ENCODE peak calls at places on chromosomes 2 and 18, in four cellular contexts. R, Q, Y and W are unnamed samples.

GRCh38 chr18:79601234-79601633 is 78.4 kb upstream of the CTDP1 start:
- DNase-seq in Y (no peak), R (no peak), Q (peak; percentile 2), W (no peak)

GRCh38 chr2:190530211-190530639 is 4.3 kb downstream of the NEMP2 start:
- DNase-seq in R (no peak), Y (no peak), Q (no peak), W (peak; percentile 31)

GRCh38 chr2:196046123-196046917 is 22.3 kb downstream of the DNAH7 start:
- DNase-seq in Q (no peak), R (no peak), Y (no peak), W (peak; percentile 24)

GRCh38 chr2:70010222-70011111 is 49.0 kb upstream of the ASPRV1 start:
- DNase-seq in R (no peak), Q (no peak), Y (no peak), W (no peak)

GRCh38 chr2:12109363-12110017 is 363.1 kb downstream of the LPIN1 start:
- DNase-seq in R (no peak), Q (no peak), Y (no peak), W (no peak)

GRCh38 chr2:216692636-216693413 is 2.5 kb downstream of the IGFBP5 start:
- DNase-seq in R (peak; percentile 86), Q (peak; percentile 46), Y (no peak), W (peak; percentile 81)

GRCh38 chr2:30267576-30267975 is 36.2 kb downstream of the LBH start:
- DNase-seq in Y (no peak), Q (no peak), R (no peak), W (no peak)

GRCh38 chr18:3605562-3606443 is 155.8 kb downstream of the TGIF1 start:
- DNase-seq in R (no peak), Y (no peak), Q (peak; percentile 67), W (peak; percentile 63)

GRCh38 chr2:240200230-240201051 is 60.0 kb upstream of the OTOS start:
- DNase-seq in R (peak; percentile 26), Y (no peak), Q (no peak), W (no peak)

GRCh38 chr2:86382698-86383097 is 45.3 kb upstream of the REEP1 start:
- DNase-seq in Y (no peak), Q (no peak), R (no peak), W (no peak)

GRCh38 chr18:56278643-56279042 is 359.7 kb downstream of the TXNL1 start:
- DNase-seq in Y (no peak), Q (no peak), R (no peak), W (no peak)

GRCh38 chr18:49364821-49365220 is 95.6 kb downstream of the DYM start:
- DNase-seq in Q (no peak), R (no peak), Y (no peak), W (no peak)

GRCh38 chr2:28333606-28334526 is 58.8 kb upstream of the FOSL2 start:
- DNase-seq in R (no peak), Y (no peak), Q (no peak), W (peak; percentile 41)

GRCh38 chr2:235936493-235936892 is 231.7 kb downstream of the GBX2 start:
- DNase-seq in R (peak; percentile 56), Q (peak; percentile 28), Y (no peak), W (no peak)

GRCh38 chr2:122263746-122264145 is 508.3 kb downstream of the TSN start:
- DNase-seq in Q (no peak), R (no peak), Y (no peak), W (no peak)

GRCh38 chr18:9950289-9951016 is 36.6 kb downstream of the VAPA start:
- DNase-seq in Y (no peak), R (no peak), Q (no peak), W (peak; percentile 79)

DNA sequence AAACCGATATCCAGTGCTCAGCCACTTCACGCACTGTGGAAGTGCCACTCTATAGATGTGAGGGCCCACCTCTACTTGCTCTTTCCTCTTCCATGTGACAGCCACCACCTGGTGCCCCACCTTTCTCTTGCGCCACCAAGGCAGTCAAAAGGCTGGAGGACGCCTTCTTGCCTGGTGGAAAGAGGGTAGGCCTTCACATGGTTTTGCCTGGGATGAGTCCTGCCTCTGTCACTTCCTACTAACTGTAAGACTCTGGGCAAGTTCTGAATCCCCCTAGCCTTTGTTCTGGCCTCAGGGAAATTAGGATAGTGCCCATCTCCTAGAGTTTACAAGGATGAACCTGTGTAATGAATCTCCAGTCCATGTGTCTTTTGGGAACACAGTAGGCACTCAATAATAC is 66.2 kb upstream of the ODC1 start:
- DNase-seq in Y (no peak), R (no peak), Q (no peak), W (no peak)
- H3K9ac ChIP-seq in Y (no peak overlapping the region), R (no peak overlapping the region), Q (no peak overlapping the region), W (no peak overlapping the region)

GRCh38 chr2:10384089-10384734 is 63.9 kb downstream of the ODC1 start:
- DNase-seq in Q (no peak), Y (no peak), R (no peak), W (no peak)

GRCh38 chr2:10389191-10389590 is 58.9 kb downstream of the ODC1 start:
- DNase-seq in Q (no peak), R (no peak), Y (no peak), W (no peak)

GRCh38 chr2:10385501-10385900 is 62.6 kb downstream of the ODC1 start:
- DNase-seq in Q (no peak), Y (no peak), R (no peak), W (peak; percentile 54)

GRCh38 chr2:10387033-10387432 is 61.1 kb downstream of the ODC1 start:
- DNase-seq in R (no peak), Y (no peak), Q (no peak), W (no peak)

DNA sequence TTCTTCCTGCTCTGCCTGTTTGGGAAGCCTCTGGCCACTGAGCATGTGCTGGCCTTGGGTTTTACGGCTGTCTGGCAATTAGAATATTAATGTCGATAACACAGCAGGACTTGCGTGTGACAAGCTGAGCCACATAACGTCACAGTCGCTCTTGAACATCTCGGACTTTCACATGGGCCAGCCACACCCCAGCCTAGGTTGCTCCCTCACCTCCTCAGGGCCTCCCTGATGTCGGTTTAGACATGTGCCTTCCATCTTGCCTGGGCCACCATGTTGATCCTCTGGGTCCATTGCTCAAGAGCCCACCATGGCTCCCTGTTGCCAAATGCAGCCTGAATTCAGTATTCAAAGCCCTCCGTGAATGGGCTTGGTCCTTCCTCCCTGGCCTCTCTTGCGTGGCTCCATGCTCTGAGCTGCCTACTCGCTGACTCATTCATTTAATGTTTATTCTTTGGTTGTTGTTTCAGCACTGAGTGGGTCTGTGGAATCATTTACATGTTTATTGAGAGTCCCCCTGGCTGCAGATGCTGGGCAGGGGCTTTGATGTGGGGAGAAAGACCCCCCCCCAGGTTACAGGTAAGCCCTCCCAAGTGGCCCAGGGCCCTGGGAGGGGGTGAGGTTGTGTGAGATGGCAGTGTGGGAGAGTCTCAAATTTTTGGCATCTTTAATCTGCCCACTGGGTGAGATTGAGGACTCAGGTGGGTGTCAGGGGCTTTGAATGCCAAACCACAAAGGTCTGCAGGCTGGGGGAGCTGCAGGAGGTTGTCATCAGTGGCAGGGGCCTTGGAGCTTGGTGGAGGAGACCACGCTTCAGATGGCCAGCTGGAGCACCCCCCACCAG is 62.0 kb downstream of the ODC1 start:
- DNase-seq in R (no peak), Y (no peak), Q (no peak), W (peak; percentile 76)
- H3K9ac ChIP-seq in R (no peak overlapping the region), Y (no peak overlapping the region), Q (no peak overlapping the region), W (no peak overlapping the region)

GRCh38 chr2:19801367-19802087 is 100.3 kb downstream of the TTC32 start:
- DNase-seq in Q (peak; percentile 97), R (no peak), Y (no peak), W (peak; percentile 98)
- H3K9ac ChIP-seq in Q (no peak overlapping the region), R (no peak overlapping the region), Y (no peak overlapping the region), W (no peak overlapping the region)

GRCh38 chr2:24527536-24527935 is 36.5 kb downstream of the NCOA1 start:
- DNase-seq in R (no peak), Y (no peak), Q (no peak), W (no peak)

GRCh38 chr2:24530796-24531195 is 39.7 kb downstream of the NCOA1 start:
- DNase-seq in R (no peak), Y (no peak), Q (no peak), W (no peak)
- H3K9ac ChIP-seq in R (no peak overlapping the region), Y (no peak overlapping the region), Q (no peak overlapping the region), W (no peak overlapping the region)

DNA sequence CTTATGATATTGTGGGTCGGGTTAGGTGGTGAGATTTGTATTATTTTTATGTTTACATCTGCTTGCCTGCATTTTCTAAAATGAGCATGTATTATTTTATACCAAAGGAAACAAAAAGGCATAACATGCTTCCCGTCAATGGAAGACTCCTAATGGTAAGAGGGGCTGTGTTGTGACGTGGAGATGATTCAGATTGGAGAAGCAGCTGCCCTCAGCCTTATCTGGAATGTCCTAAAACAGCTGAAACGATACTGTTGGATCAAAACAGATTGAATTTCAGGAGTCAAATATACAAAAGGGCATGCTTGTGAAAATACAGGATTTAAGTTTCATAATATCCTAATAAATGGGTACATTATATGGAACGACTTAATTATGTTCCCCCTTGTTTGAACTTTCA is 19.0 kb downstream of the DGKD start:
- DNase-seq in Q (no peak), Y (no peak), R (no peak), W (peak; percentile 49)
- H3K9ac ChIP-seq in Q (no peak overlapping the region), Y (no peak overlapping the region), R (no peak overlapping the region), W (no peak overlapping the region)

DNA sequence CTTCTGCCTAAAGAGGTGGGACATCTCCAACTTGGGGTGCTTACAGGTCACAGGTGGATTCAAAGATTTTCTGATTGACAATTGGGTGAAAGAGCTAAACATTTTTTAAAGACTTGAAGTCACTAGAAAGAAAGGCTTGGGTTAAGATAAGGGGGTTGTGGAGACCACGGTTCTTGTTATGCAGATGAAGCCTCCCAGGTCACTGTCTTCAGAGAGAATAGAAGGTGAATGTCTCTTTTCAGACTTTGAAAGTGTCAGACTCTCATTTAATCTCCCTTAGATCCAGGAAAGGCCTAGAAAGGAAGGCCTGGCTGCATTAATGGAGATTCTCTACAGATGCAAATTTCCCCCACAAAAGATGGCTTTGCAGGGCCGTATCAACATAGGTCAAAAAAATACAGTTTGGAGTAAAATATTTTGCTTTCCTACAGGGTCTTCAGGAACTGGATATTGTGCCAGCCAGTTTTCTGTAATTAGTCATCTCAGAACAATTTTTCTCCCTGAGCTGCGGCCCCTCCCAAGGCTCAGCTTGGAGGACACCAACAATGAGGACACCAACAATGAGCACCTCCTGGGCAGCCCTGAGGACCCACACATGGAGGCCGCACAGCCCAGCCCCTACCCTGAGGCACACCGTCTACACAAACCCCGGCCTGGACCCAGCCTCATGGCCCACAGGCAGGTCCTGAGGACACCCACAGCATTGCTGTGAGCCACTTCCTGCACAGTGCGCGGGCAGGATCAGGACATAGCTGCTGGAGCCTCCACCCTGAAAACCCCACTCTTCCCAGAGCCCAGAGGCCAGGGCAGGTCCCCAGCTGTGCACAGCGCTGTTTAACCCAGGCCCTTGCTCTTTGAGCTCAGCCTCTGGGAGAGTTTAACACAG is 194.1 kb downstream of the RTP5 start:
- DNase-seq in R (no peak), Q (no peak), Y (peak; percentile 91), W (no peak)
- H3K9ac ChIP-seq in R (no peak overlapping the region), Q (no peak overlapping the region), Y (peak overlapping the region; percentile 47), W (no peak overlapping the region)

DNA sequence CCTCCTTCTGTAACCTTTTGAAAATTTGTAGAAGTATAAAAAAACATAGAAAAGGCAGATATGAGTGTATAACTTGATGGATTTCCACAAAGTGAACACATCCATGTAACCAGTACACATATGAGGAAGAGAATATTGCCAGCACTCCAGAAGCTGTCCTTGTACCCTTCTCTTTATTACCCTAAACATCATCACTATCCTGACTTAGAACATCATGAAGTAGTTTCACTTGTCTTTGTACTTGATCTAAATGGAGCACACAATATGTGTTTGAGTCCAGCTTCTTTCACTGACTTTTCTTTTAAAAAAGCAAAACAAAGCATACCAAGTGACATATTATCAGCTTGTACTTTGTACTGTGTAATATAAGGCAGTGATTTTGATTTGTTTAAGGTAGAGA is 154.0 kb downstream of the PHLPP1 start:
- DNase-seq in R (no peak), Y (no peak), Q (no peak), W (no peak)
- H3K9ac ChIP-seq in R (no peak overlapping the region), Y (no peak overlapping the region), Q (no peak overlapping the region), W (no peak overlapping the region)